ENCODE peak calls at places on chromosomes 11 and 22, in five cellular contexts. I is spleen, F is GM12891, P is Panc1, U is HCT116. C is an unnamed sample.

GRCh38 chr11:3669742-3670183 is 1.4 kb downstream of the CHRNA10 start:
- DNase-seq in F (no peak), I (no peak), P (no peak), U (no peak), C (no peak)

GRCh38 chr11:100830978-100831732 is 144.1 kb downstream of the ARHGAP42 start:
- DNase-seq in U (no peak), I (no peak), P (no peak), F (no peak), C (no peak)

GRCh38 chr11:91955206-91955605 is 269.4 kb upstream of the FAT3 start:
- DNase-seq in U (no peak), F (no peak), P (no peak), I (no peak), C (no peak)

GRCh38 chr11:97614571-97614970 is 1224.8 kb downstream of the JRKL start:
- DNase-seq in F (no peak), U (no peak), P (no peak), I (no peak), C (no peak)

GRCh38 chr22:24407278-24407665 is 20.1 kb upstream of the ADORA2A start:
- DNase-seq in P (no peak), U (no peak), I (no peak), F (no peak), C (no peak)

GRCh38 chr22:18111759-18112330 is 1.2 kb downstream of the TUBA8 start:
- DNase-seq in F (no peak), I (peak), U (no peak), P (no peak), C (no peak)

GRCh38 chr11:66542362-66542761 is 3.5 kb downstream of the ZDHHC24 start:
- DNase-seq in P (no peak), I (no peak), U (no peak), F (no peak), C (no peak)

GRCh38 chr11:8201524-8202365 is 32.9 kb upstream of the RIC3 start:
- DNase-seq in P (no peak), I (no peak), U (no peak), F (no peak), C (no peak)

GRCh38 chr11:46616551-46617450 is at the start of gene HARBI1:
- DNase-seq in P (no peak), U (peak), I (peak), F (peak), C (peak)

GRCh38 chr11:1335811-1336761 is 26.7 kb upstream of the TOLLIP start:
- DNase-seq in I (peak), P (no peak), F (no peak), U (no peak), C (peak)

GRCh38 chr11:95121687-95122086 is 32.0 kb downstream of the ENDOD1 start:
- DNase-seq in I (no peak), F (no peak), U (no peak), P (no peak), C (peak)

GRCh38 chr22:32341122-32341740 is 16.4 kb upstream of the RFPL3 start:
- DNase-seq in I (no peak), F (no peak), P (no peak), U (no peak), C (no peak)

GRCh38 chr11:7490054-7490453 is 4.7 kb downstream of the OLFML1 start:
- DNase-seq in F (no peak), I (no peak), P (no peak), U (no peak), C (no peak)

GRCh38 chr11:134125507-134125906 is 56.6 kb downstream of the JAM3 start:
- DNase-seq in F (no peak), U (no peak), P (no peak), I (no peak), C (no peak)

GRCh38 chr11:72203163-72203562 is 11.2 kb downstream of the FOLR1 start:
- DNase-seq in I (no peak), F (no peak), U (no peak), P (no peak), C (no peak)

GRCh38 chr11:95279921-95280861 is 49.2 kb upstream of the SESN3 start:
- DNase-seq in P (no peak), U (no peak), I (no peak), F (no peak), C (no peak)

GRCh38 chr11:116601734-116602636 is 170.8 kb downstream of the BUD13 start:
- DNase-seq in U (no peak), I (peak), F (no peak), P (no peak), C (no peak)

GRCh38 chr11:124108158-124108557 is 7.1 kb upstream of the VWA5A start:
- DNase-seq in P (no peak), F (no peak), U (peak), I (no peak), C (peak)

GRCh38 chr11:35141538-35141937 is 2.6 kb downstream of the CD44 start:
- DNase-seq in F (no peak), U (no peak), P (no peak), I (peak), C (no peak)

GRCh38 chr22:49210606-49211005 is 617.1 kb downstream of the BRD1 start:
- DNase-seq in U (no peak), P (no peak), F (no peak), I (peak), C (no peak)

GRCh38 chr11:33694346-33695050 is 6.1 kb downstream of the C11orf91 start:
- DNase-seq in U (no peak), P (no peak), I (no peak), F (no peak), C (no peak)

GRCh38 chr22:40603088-40603605 is 33.4 kb downstream of the MRTFA start:
- DNase-seq in U (no peak), P (no peak), F (no peak), I (no peak), C (no peak)

DNA sequence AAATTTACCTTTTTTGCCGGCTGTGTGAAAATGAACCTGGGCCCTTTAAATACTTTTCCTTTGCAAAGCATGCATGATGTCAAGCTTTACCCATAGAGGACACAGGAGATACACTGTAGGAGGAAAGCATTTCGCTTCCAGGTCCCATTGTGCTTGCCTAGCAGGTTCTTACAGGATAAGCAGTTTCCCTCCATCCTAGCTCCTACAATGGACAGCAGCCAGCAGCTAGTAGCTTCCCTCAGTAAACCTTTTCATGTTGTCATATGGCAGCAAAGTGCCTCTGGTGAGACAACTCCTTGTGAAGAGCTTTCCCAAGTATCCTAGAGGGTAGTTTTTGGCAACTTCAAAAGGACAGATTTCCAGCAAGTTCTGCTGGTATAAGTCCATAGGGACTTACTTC is 78.4 kb downstream of the RBFOX2 start:
- DNase-seq in I (no peak), P (no peak), F (no peak), U (no peak), C (no peak)
- TF ChIP-seq POLR2AphosphoS5 in I (no peak), P (no peak), F (no peak), U (no peak), C (no peak)

DNA sequence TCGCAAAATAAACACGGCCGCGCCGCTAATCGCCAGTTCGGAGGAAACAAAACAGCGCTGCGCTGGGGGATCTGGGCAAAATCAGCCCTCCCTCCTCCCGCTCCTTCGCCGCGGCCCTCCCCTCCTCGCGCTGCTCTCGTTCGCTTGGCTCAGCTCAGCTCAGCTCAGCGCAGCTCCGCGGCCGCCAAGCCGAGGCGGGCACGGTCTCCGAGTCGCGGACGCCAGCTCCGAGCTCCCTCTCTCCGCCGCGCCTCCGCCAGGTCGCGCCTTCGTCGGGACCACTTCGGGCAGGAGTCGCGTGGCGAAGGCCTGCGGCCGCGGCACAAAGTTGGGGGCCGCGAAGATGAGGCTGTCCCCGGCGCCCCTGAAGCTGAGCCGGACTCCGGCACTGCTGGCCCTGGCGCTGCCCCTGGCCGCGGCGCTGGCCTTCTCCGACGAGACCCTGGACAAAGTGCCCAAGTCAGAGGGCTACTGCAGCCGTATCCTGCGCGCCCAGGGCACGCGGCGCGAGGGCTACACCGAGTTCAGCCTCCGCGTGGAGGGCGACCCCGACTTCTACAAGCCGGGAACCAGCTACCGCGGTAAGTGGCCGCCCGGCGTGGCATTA is at the start of gene SPON1:
- DNase-seq in F (peak), P (no peak), I (peak), U (no peak), C (no peak)
- TF ChIP-seq POLR2AphosphoS5 in F (no peak), P (no peak), I (peak), U (no peak), C (no peak)

DNA sequence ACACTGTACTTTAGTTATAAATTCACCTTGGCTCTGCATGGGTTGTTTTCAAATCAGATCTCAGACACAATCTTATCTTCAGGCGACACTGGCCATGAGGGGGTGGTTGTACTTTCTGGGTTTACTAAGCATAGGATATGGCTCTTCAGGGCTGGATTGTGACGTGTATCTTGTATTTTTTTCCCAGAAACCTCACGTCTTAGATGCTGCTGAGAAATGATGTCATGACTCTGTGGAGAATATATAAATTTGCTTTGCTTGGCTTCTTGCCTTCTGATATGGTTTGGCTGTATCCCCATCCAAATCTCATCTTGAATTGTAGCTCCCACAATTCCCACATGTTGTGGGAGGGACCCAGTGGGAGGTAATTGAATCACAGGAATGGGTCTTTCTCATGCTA is 82.8 kb upstream of the VSTM5 start:
- DNase-seq in I (no peak), F (no peak), P (no peak), U (no peak), C (no peak)
- TF ChIP-seq POLR2AphosphoS5 in I (no peak), F (no peak), P (no peak), U (no peak), C (no peak)

GRCh38 chr11:76691655-76692054 is 21.1 kb upstream of the LRRC32 start:
- DNase-seq in F (no peak), U (no peak), P (no peak), I (no peak), C (no peak)

GRCh38 chr11:76690736-76691135 is 20.2 kb upstream of the LRRC32 start:
- DNase-seq in F (no peak), I (no peak), P (no peak), U (no peak), C (no peak)

GRCh38 chr11:76688146-76688545 is 17.6 kb upstream of the LRRC32 start:
- DNase-seq in F (no peak), U (no peak), I (no peak), P (no peak), C (no peak)

GRCh38 chr11:76689313-76689712 is 18.8 kb upstream of the LRRC32 start:
- DNase-seq in U (no peak), F (no peak), P (no peak), I (no peak), C (no peak)

GRCh38 chr11:76689861-76690260 is 19.3 kb upstream of the LRRC32 start:
- DNase-seq in U (no peak), P (no peak), F (no peak), I (no peak), C (no peak)
- TF ChIP-seq POLR2AphosphoS5 in U (no peak), P (no peak), F (no peak), I (no peak), C (no peak)

C was measured in HepG2.